ENCODE peak calls at places on chromosome 12, in six cellular contexts. B is pancreas, T is T-helper 17 cell, O is gastrocnemius medialis, E is K562, J is esophagus mucosa. V is an unnamed sample.

GRCh38 chr12:69102856-69103255 is 136.5 kb upstream of the CPSF6 start:
- ATAC-seq in B (no peak), T (peak; percentile 30), O (no peak), E (no peak), J (no peak), V (no peak)

GRCh38 chr12:105226219-105226618 is 9.8 kb downstream of the APPL2 start:
- ATAC-seq in B (peak; percentile 91), T (peak; percentile 48), O (peak; percentile 96), E (peak; percentile 66), J (no peak), V (peak; percentile 85)

GRCh38 chr12:116236148-116236731 is 41.3 kb downstream of the MED13L start:
- ATAC-seq in B (peak; percentile 89), T (peak; percentile 85), O (peak; percentile 82), E (peak; percentile 87), J (peak; percentile 47), V (no peak)

GRCh38 chr12:106030210-106031175 is 108.3 kb downstream of the NUAK1 start:
- ATAC-seq in B (no peak), T (no peak), O (no peak), E (no peak), J (no peak), V (no peak)

GRCh38 chr12:95830335-95831089 is 28.2 kb upstream of the SNRPF start:
- ATAC-seq in B (no peak), T (no peak), O (no peak), E (no peak), J (no peak), V (no peak)

GRCh38 chr12:108175310-108175709 is 46.2 kb downstream of the WSCD2 start:
- ATAC-seq in B (peak; percentile 38), T (no peak), O (no peak), E (no peak), J (no peak), V (no peak)

GRCh38 chr12:8590842-8591545 is 21.7 kb downstream of the AICDA start:
- ATAC-seq in B (no peak), T (peak; percentile 57), O (no peak), E (no peak), J (no peak), V (no peak)

GRCh38 chr12:66633676-66634075 is 45.2 kb downstream of the GRIP1 start:
- ATAC-seq in B (no peak), T (no peak), O (no peak), E (no peak), J (peak; percentile 85), V (no peak)

GRCh38 chr12:130574402-130574801 is 141.7 kb downstream of the RIMBP2 start:
- ATAC-seq in B (no peak), T (no peak), O (no peak), E (no peak), J (no peak), V (no peak)

GRCh38 chr12:111636209-111636928 is 37.3 kb upstream of the ATXN2 start:
- ATAC-seq in B (peak; percentile 63), T (no peak), O (no peak), E (peak; percentile 87), J (peak; percentile 35), V (peak; percentile 69)

GRCh38 chr12:3381059-3382047 is 109.7 kb upstream of the PRMT8 start:
- ATAC-seq in B (peak; percentile 74), T (no peak), O (no peak), E (no peak), J (no peak), V (peak; percentile 60)

GRCh38 chr12:19744760-19745218 is 305.5 kb downstream of the AEBP2 start:
- ATAC-seq in B (peak; percentile 74), T (peak; percentile 59), O (peak; percentile 50), E (no peak), J (no peak), V (peak; percentile 73)

GRCh38 chr12:76083761-76084276 is 666 bp downstream of the NAP1L1 start:
- ATAC-seq in B (peak; percentile 66), T (peak; percentile 61), O (peak; percentile 59), E (peak; percentile 75), J (peak; percentile 59), V (peak; percentile 29)

GRCh38 chr12:89649139-89649538 is 59.5 kb downstream of the ATP2B1 start:
- ATAC-seq in B (no peak), T (peak; percentile 20), O (no peak), E (peak; percentile 50), J (no peak), V (no peak)

GRCh38 chr12:116233669-116234068 is 43.8 kb downstream of the MED13L start:
- ATAC-seq in B (no peak), T (no peak), O (no peak), E (no peak), J (no peak), V (no peak)

GRCh38 chr12:42790761-42791151 is 201.2 kb upstream of the PRICKLE1 start:
- ATAC-seq in B (peak; percentile 51), T (no peak), O (no peak), E (peak; percentile 37), J (no peak), V (no peak)

GRCh38 chr12:113456199-113456598 is 15.5 kb downstream of the LHX5 start:
- ATAC-seq in B (no peak), T (no peak), O (no peak), E (no peak), J (no peak), V (no peak)

GRCh38 chr12:58765653-58766554 is 154.4 kb downstream of the LRIG3 start:
- ATAC-seq in B (peak; percentile 99), T (no peak), O (no peak), E (no peak), J (no peak), V (no peak)

GRCh38 chr12:45833401-45833800 is 103.9 kb downstream of the ARID2 start:
- ATAC-seq in B (no peak), T (no peak), O (no peak), E (no peak), J (no peak), V (no peak)

GRCh38 chr12:53337998-53338397 is 1.8 kb upstream of the SP7 start:
- ATAC-seq in B (no peak), T (no peak), O (no peak), E (no peak), J (no peak), V (no peak)

GRCh38 chr12:67326637-67327036 is 57.5 kb downstream of the CAND1 start:
- ATAC-seq in B (no peak), T (no peak), O (no peak), E (no peak), J (no peak), V (no peak)

GRCh38 chr12:92601680-92602079 is 101.1 kb upstream of the PLEKHG7 start:
- ATAC-seq in B (no peak), T (no peak), O (no peak), E (no peak), J (no peak), V (no peak)

GRCh38 chr12:116455540-116456306 is 103.5 kb upstream of the MAP1LC3B2 start:
- ATAC-seq in B (peak; percentile 83), T (no peak), O (peak; percentile 83), E (peak; percentile 85), J (peak; percentile 76), V (peak; percentile 90)

GRCh38 chr12:79686171-79686570 is 4.6 kb downstream of the PAWR start:
- ATAC-seq in B (no peak), T (no peak), O (no peak), E (no peak), J (no peak), V (no peak)

GRCh38 chr12:100721193-100721592 is 73.4 kb upstream of the ANO4 start:
- ATAC-seq in B (no peak), T (no peak), O (no peak), E (no peak), J (no peak), V (no peak)

GRCh38 chr12:100706029-100706428 is 88.5 kb upstream of the ANO4 start:
- ATAC-seq in B (no peak), T (no peak), O (no peak), E (no peak), J (peak; percentile 61), V (no peak)

GRCh38 chr12:50638482-50638880 is 125.4 kb upstream of the ATF1 start:
- ATAC-seq in B (no peak), T (no peak), O (no peak), E (no peak), J (no peak), V (no peak)

GRCh38 chr12:97756066-97756701 is 293.6 kb downstream of the RMST start:
- ATAC-seq in B (no peak), T (no peak), O (no peak), E (no peak), J (no peak), V (no peak)

GRCh38 chr12:54340845-54341244 is 15.9 kb downstream of the COPZ1 start:
- ATAC-seq in B (no peak), T (no peak), O (no peak), E (no peak), J (no peak), V (no peak)

GRCh38 chr12:19451196-19451595 is 11.9 kb downstream of the AEBP2 start:
- ATAC-seq in B (no peak), T (no peak), O (peak; percentile 62), E (no peak), J (no peak), V (no peak)

GRCh38 chr12:51855586-51856428 is 7.3 kb upstream of the FIGNL2 start:
- ATAC-seq in B (peak; percentile 73), T (no peak), O (no peak), E (no peak), J (no peak), V (peak; percentile 66)

GRCh38 chr12:51773145-51773869 is 75.2 kb downstream of the FIGNL2 start:
- ATAC-seq in B (peak; percentile 39), T (no peak), O (no peak), E (no peak), J (no peak), V (no peak)

GRCh38 chr12:68367136-68367535 is 35.0 kb upstream of the MDM1 start:
- ATAC-seq in B (no peak), T (no peak), O (no peak), E (no peak), J (no peak), V (no peak)

GRCh38 chr12:21276826-21277225 is 57.9 kb downstream of the SLCO1A2 start:
- ATAC-seq in B (no peak), T (no peak), O (no peak), E (no peak), J (no peak), V (no peak)

GRCh38 chr12:879641-880040 is 69.9 kb downstream of the RAD52 start:
- ATAC-seq in B (no peak), T (no peak), O (peak; percentile 42), E (no peak), J (peak; percentile 11), V (no peak)

GRCh38 chr12:46517579-46517962 is 145.0 kb upstream of the SLC38A2 start:
- ATAC-seq in B (no peak), T (peak; percentile 25), O (no peak), E (peak; percentile 56), J (no peak), V (no peak)

GRCh38 chr12:75553398-75553797 is 42.0 kb upstream of the KRR1 start:
- ATAC-seq in B (peak; percentile 53), T (no peak), O (no peak), E (no peak), J (peak; percentile 57), V (no peak)

GRCh38 chr12:96237465-96238077 is 43.4 kb downstream of the ELK3 start:
- ATAC-seq in B (peak; percentile 21), T (peak; percentile 35), O (peak; percentile 65), E (no peak), J (peak; percentile 8), V (peak; percentile 25)